ENCODE peak calls at places on chromosome 11, in nine cellular contexts. O is tibial artery, Z is sigmoid colon, S is heart left ventricle, T is PC-3, A is GM23338, H is Peyer's patch, X is cardiac muscle cell, U is uterus. K is an unnamed sample. For H3K36me3 and H3K4me1, the result is how much of the 10 kb centered on the place peaks cover.

GRCh38 chr11:114440121-114440860 is 1.0 kb downstream of the REXO2 start:
- DNase-seq in O (no peak), Z (no peak), S (no peak), T (peak), A (peak), H (no peak), X (peak), U (no peak), K (no peak)

GRCh38 chr11:19646921-19647320 is 65.7 kb upstream of the NAV2 start:
- DNase-seq in O (no peak), Z (no peak), S (no peak), T (peak), A (no peak), H (no peak), X (no peak), U (no peak), K (peak)

GRCh38 chr11:110433393-110434333 is 3.9 kb downstream of the FDX1 start:
- DNase-seq in O (no peak), Z (no peak), S (no peak), T (peak), A (peak), H (no peak), X (no peak), U (no peak), K (no peak)

GRCh38 chr11:41836426-41836825 is 377.0 kb upstream of the LRRC4C start:
- DNase-seq in O (no peak), Z (no peak), S (no peak), T (peak), A (no peak), H (no peak), X (no peak), U (no peak), K (no peak)

GRCh38 chr11:94820480-94820879 is 52.3 kb downstream of the AMOTL1 start:
- DNase-seq in O (no peak), Z (no peak), S (no peak), T (no peak), A (no peak), H (no peak), X (no peak), U (no peak), K (no peak)

GRCh38 chr11:8093931-8094575 is 13.0 kb downstream of the TUB start:
- DNase-seq in O (no peak), Z (peak), S (no peak), T (no peak), A (no peak), H (no peak), X (no peak), U (no peak), K (no peak)

GRCh38 chr11:58186938-58187337 is 1.9 kb upstream of the OR9Q2 start:
- DNase-seq in O (no peak), Z (no peak), S (peak), T (no peak), A (peak), H (no peak), X (no peak), U (no peak), K (no peak)

GRCh38 chr11:94885581-94885980 is 87.8 kb downstream of the CWC15 start:
- DNase-seq in O (no peak), Z (no peak), S (no peak), T (peak), A (no peak), H (no peak), X (no peak), U (no peak), K (no peak)

GRCh38 chr11:96294289-96294688 is 48.7 kb downstream of the MAML2 start:
- DNase-seq in O (no peak), Z (no peak), S (no peak), T (no peak), A (no peak), H (no peak), X (no peak), U (no peak), K (no peak)

GRCh38 chr11:123056835-123057491 is 5.0 kb downstream of the HSPA8 start:
- DNase-seq in O (no peak), Z (no peak), S (no peak), T (no peak), A (no peak), H (no peak), X (no peak), U (no peak), K (no peak)
- H3K36me3 ChIP-seq in O (half or more), Z (under half), S (half or more), T (half or more), A (half or more), H (under half), X (under half), U (under half), K (under half)

DNA sequence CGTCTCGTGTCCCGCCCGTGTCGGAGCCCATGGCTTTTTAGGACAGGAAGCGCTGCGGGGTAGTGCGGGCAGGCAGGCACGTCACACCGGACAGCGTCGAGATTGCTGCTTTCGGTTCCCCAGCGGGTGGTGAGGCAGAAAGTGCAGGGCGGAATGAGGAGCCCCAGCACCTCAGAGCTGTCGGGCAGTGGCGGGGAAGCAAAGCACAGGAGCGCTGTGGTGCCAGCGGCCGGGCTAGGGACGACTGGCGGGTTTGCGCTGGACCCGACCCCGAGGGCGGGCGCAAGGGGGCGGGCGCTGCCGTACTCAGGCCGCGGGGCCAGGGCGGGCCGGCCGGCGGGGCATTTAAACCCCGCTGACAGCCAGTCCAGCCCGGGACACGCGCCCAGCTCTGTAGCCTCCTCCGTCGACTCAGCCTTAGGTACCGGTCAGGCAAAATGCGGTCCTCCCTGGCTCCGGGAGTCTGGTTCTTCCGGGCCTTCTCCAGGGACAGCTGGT is at the start of gene SLC37A2:
- DNase-seq in O (peak), Z (peak), S (peak), T (peak), A (peak), H (peak), X (peak), U (peak), K (peak)
- TF ChIP-seq CTCF in O (no peak), Z (no peak), S (no peak), T (peak), A (no peak), H (no peak), X (peak), U (peak), K (no peak)

GRCh38 chr11:2837096-2837601 is 48.4 kb downstream of the CDKN1C start:
- DNase-seq in O (peak), Z (peak), S (peak), T (peak), A (peak), H (peak), X (peak), U (peak), K (peak)

GRCh38 chr11:2834893-2835767 is 50.4 kb downstream of the CDKN1C start:
- DNase-seq in O (no peak), Z (no peak), S (no peak), T (peak), A (no peak), H (no peak), X (no peak), U (peak), K (no peak)

GRCh38 chr11:2837651-2838050 is 47.9 kb downstream of the CDKN1C start:
- DNase-seq in O (no peak), Z (no peak), S (no peak), T (no peak), A (no peak), H (no peak), X (no peak), U (no peak), K (no peak)

GRCh38 chr11:2835768-2836150 is 49.8 kb downstream of the CDKN1C start:
- DNase-seq in O (no peak), Z (no peak), S (no peak), T (no peak), A (no peak), H (no peak), X (no peak), U (no peak), K (no peak)

DNA sequence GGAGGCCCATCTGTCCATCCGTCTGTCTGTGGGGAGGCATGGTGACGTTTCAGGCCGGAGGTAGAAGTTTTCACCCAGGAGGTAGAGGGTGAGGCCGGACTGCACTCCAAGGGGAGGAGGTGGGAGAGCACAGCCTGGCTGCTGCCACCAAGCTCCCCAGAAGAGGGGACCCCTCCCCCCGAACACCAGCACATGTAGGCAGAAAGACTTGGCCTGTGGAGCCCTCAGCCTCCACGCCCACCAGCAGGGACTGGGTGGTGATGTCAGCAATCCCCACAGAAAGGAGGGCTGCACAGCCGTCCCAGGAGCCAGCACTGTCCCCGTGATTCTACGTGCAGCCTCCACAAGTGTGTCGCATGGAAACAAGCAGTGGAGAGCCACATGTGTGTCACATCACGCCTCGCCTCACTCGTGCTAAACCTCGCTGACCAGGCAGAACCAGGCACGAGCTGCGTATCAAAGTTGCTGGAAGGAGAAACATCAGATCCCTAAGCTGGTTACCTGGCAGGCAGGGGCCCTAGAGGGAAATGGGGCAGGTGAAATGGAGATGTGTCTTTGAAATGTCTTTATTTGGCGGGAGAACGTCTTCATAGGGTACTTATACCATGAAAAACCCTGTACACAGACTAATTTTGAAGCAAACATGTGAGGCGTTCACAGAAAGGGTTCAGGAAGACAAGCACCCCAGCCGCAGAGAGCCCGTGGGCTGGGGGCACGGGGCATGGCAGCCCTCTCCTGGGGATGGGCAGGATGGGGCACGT is 49.1 kb downstream of the CDKN1C start:
- DNase-seq in O (no peak), Z (no peak), S (no peak), T (no peak), A (no peak), H (no peak), X (no peak), U (no peak), K (no peak)
- H3K4me1 ChIP-seq in O (under half), Z (under half), S (under half), T (under half), A (under half), H (under half), X (under half), U (under half), K (under half)

GRCh38 chr11:119114351-119114750 is 7.0 kb upstream of the HINFP start:
- DNase-seq in O (no peak), Z (no peak), S (no peak), T (no peak), A (no peak), H (no peak), X (no peak), U (no peak), K (no peak)

GRCh38 chr11:119115484-119116234 is 5.7 kb upstream of the HINFP start:
- DNase-seq in O (peak), Z (no peak), S (peak), T (no peak), A (peak), H (no peak), X (no peak), U (no peak), K (peak)

GRCh38 chr11:119112314-119113020 is 5.3 kb downstream of the C2CD2L start:
- DNase-seq in O (no peak), Z (no peak), S (no peak), T (no peak), A (no peak), H (no peak), X (no peak), U (no peak), K (no peak)

GRCh38 chr11:119111361-119111925 is 4.3 kb downstream of the C2CD2L start:
- DNase-seq in O (no peak), Z (no peak), S (no peak), T (no peak), A (no peak), H (no peak), X (no peak), U (no peak), K (no peak)

DNA sequence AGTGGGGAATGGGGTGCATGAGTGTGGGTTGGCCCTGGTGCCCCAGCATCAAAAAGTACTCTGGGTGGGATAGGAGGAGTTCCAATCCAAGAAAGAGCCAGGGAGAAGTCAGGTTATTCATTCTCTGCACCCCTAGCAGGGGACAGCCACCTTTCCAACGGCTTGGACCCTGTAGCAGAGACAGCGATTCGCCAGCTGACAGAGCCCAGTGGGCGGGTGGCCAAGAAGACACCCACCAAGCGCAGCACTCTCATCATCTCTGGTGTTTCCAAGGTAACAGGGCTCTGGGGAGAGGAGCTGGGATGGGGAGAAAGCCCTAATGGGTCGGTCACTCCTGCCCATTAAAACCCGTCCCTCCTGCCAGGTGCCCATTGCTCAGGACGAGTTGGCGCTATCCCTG is 6.6 kb downstream of the C2CD2L start:
- DNase-seq in O (no peak), Z (no peak), S (no peak), T (no peak), A (no peak), H (no peak), X (no peak), U (no peak), K (no peak)
- H3K36me3 ChIP-seq in O (under half), Z (under half), S (under half), T (under half), A (under half), H (under half), X (under half), U (under half), K (under half)

DNA sequence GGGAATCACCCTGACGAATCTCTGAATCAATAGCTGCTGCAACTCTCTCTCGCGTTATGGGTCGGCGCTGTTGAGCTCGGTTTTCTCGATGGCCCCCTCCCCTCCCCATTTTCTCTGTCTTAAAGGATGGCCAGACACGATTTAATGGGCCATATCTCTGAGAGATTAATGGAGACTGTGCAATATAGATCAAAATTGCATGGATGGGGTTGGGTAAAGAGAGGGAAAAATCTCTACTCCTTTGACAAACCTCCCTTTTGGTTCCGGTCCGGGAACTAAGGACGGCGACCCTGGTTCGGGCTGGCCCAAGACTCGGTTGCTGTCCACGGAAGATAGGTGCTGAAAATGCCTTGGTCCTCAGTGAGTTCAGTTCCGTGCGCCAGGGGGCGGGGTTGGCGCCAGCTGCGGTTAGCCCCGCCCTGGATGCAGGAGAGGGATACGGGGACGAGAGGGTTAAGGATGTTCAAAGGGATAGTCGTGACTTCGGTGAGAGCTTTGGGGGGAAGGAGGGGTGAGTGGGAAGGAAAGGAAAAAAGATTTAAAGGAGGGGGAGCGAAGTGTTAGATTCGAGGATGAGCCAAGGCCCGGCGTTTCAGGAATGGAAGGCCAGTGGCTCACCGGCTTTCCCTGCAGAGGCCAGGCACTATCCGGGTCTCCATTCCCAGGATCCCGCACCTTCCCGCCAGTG is 103.6 kb upstream of the HSD17B12 start:
- DNase-seq in O (no peak), Z (no peak), S (peak), T (peak), A (peak), H (no peak), X (peak), U (no peak), K (no peak)
- TF ChIP-seq CTCF in O (peak), Z (no peak), S (peak), T (peak), A (peak), H (no peak), X (peak), U (no peak), K (no peak)

DNA sequence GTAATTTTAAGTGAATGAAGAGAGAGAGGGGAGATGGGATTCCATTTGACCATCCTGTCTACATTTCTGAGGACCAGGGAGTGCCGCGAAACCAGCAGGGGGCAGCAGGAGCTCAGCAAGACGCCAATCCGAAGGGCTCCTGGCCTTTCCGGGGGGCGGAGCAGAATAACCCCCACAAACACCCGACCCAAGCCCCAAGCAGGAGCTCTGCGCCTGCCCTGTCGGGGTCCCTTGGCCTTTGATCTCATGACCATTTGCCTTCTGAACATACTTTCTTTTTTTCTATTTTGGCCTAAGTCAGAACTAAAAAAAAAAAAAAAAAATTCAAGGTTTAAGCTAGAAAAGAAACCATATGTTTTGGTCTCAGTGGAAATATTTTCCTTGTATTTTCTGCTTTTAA is 21.9 kb upstream of the SCN2B start:
- DNase-seq in O (peak), Z (peak), S (peak), T (peak), A (peak), H (peak), X (peak), U (peak), K (peak)
- H3K4me1 ChIP-seq in O (under half), Z (under half), S (under half), T (under half), A (under half), H (under half), X (under half), U (under half), K (under half)

GRCh38 chr11:35165416-35166368 is 26.7 kb downstream of the CD44 start:
- DNase-seq in O (no peak), Z (no peak), S (no peak), T (peak), A (no peak), H (no peak), X (no peak), U (no peak), K (peak)
- H3K36me3 ChIP-seq in O (under half), Z (under half), S (under half), T (under half), A (under half), H (under half), X (under half), U (under half), K (under half)

GRCh38 chr11:128968916-128969315 is 26.2 kb upstream of the TP53AIP1 start:
- DNase-seq in O (no peak), Z (no peak), S (no peak), T (no peak), A (peak), H (no peak), X (no peak), U (no peak), K (no peak)
- TF ChIP-seq CTCF in O (no peak), Z (no peak), S (no peak), T (no peak), A (peak), H (no peak), X (no peak), U (no peak), K (no peak)

GRCh38 chr11:10305964-10306918 is 1.4 kb downstream of the ADM start:
- DNase-seq in O (peak), Z (no peak), S (no peak), T (peak), A (peak), H (peak), X (peak), U (peak), K (no peak)
- H3K4me1 ChIP-seq in O (under half), Z (under half), S (half or more), T (under half), A (under half), H (under half), X (under half), U (under half), K (under half)